ENCODE peak calls at places on chromosome 14, in five cellular contexts. One of them, this sample, is unnamed. For H3K4me1 and H3K27me3, the result is how much of the 10 kb centered on the place peaks cover.

GRCh38 chr14:30410986-30411385 is 148.0 kb upstream of the G2E3 start:
- DNase-seq in spleen: no peak
- DNase-seq in cardiac muscle cell: no peak
- DNase-seq in right cardiac atrium: no peak
- DNase-seq in trophoblast cell: no peak
- DNase-seq in this sample: no peak

GRCh38 chr14:80213602-80214001 is 2.3 kb upstream of the DIO2 start:
- DNase-seq in trophoblast cell: peak
- DNase-seq in spleen: no peak
- DNase-seq in right cardiac atrium: peak
- DNase-seq in cardiac muscle cell: peak
- DNase-seq in this sample: peak

GRCh38 chr14:60565211-60565610 is 56.3 kb downstream of the SIX6 start:
- DNase-seq in spleen: no peak
- DNase-seq in right cardiac atrium: no peak
- DNase-seq in cardiac muscle cell: peak
- DNase-seq in trophoblast cell: no peak
- DNase-seq in this sample: no peak

GRCh38 chr14:87522575-87522974 is 470.4 kb downstream of the GALC start:
- DNase-seq in right cardiac atrium: no peak
- DNase-seq in trophoblast cell: no peak
- DNase-seq in cardiac muscle cell: no peak
- DNase-seq in spleen: no peak
- DNase-seq in this sample: peak

GRCh38 chr14:105858676-105859025 is 332.3 kb downstream of the TMEM121 start:
- DNase-seq in cardiac muscle cell: no peak
- DNase-seq in right cardiac atrium: no peak
- DNase-seq in spleen: no peak
- DNase-seq in trophoblast cell: no peak
- DNase-seq in this sample: no peak

GRCh38 chr14:52790756-52791203 is 627 bp downstream of the GNPNAT1 start:
- DNase-seq in spleen: no peak
- DNase-seq in cardiac muscle cell: no peak
- DNase-seq in right cardiac atrium: no peak
- DNase-seq in trophoblast cell: no peak
- DNase-seq in this sample: no peak

GRCh38 chr14:20623798-20624197 is 17.7 kb downstream of the OR6S1 start:
- DNase-seq in cardiac muscle cell: no peak
- DNase-seq in spleen: no peak
- DNase-seq in trophoblast cell: no peak
- DNase-seq in right cardiac atrium: no peak
- DNase-seq in this sample: no peak

GRCh38 chr14:90816686-90817436 is 631 bp upstream of the TTC7B start:
- DNase-seq in right cardiac atrium: no peak
- DNase-seq in spleen: no peak
- DNase-seq in trophoblast cell: no peak
- DNase-seq in cardiac muscle cell: no peak
- DNase-seq in this sample: no peak

GRCh38 chr14:23284654-23285529 is 1.0 kb downstream of the HOMEZ start:
- DNase-seq in right cardiac atrium: no peak
- DNase-seq in spleen: no peak
- DNase-seq in trophoblast cell: no peak
- DNase-seq in cardiac muscle cell: peak
- DNase-seq in this sample: peak

GRCh38 chr14:25032092-25032784 is 17.7 kb downstream of the STXBP6 start:
- DNase-seq in trophoblast cell: no peak
- DNase-seq in spleen: no peak
- DNase-seq in right cardiac atrium: no peak
- DNase-seq in cardiac muscle cell: no peak
- DNase-seq in this sample: no peak

GRCh38 chr14:99975190-99975589 is 90.0 kb upstream of the EVL start:
- DNase-seq in right cardiac atrium: no peak
- DNase-seq in cardiac muscle cell: no peak
- DNase-seq in trophoblast cell: no peak
- DNase-seq in spleen: no peak
- DNase-seq in this sample: no peak

GRCh38 chr14:93231129-93231979 is 24.3 kb downstream of the UBR7 start:
- DNase-seq in right cardiac atrium: peak
- DNase-seq in cardiac muscle cell: peak
- DNase-seq in spleen: no peak
- DNase-seq in trophoblast cell: peak
- DNase-seq in this sample: no peak

GRCh38 chr14:61254803-61255526 is 26.2 kb downstream of the TMEM30B start:
- DNase-seq in spleen: no peak
- DNase-seq in trophoblast cell: no peak
- DNase-seq in cardiac muscle cell: no peak
- DNase-seq in right cardiac atrium: no peak
- DNase-seq in this sample: no peak

GRCh38 chr14:75875958-75876357 is 105.8 kb downstream of the TGFB3 start:
- DNase-seq in right cardiac atrium: no peak
- DNase-seq in trophoblast cell: no peak
- DNase-seq in spleen: no peak
- DNase-seq in cardiac muscle cell: no peak
- DNase-seq in this sample: no peak

GRCh38 chr14:75654127-75654732 is 6.4 kb downstream of the ERG28 start:
- DNase-seq in trophoblast cell: peak
- DNase-seq in cardiac muscle cell: peak
- DNase-seq in right cardiac atrium: peak
- DNase-seq in spleen: peak
- DNase-seq in this sample: no peak

GRCh38 chr14:70828188-70828587 is 18.9 kb upstream of the MAP3K9 start:
- DNase-seq in spleen: no peak
- DNase-seq in cardiac muscle cell: no peak
- DNase-seq in right cardiac atrium: no peak
- DNase-seq in trophoblast cell: no peak
- DNase-seq in this sample: no peak

GRCh38 chr14:68373124-68373646 is 419.7 kb downstream of the ZFP36L1 start:
- DNase-seq in cardiac muscle cell: no peak
- DNase-seq in spleen: no peak
- DNase-seq in trophoblast cell: no peak
- DNase-seq in right cardiac atrium: no peak
- DNase-seq in this sample: no peak

GRCh38 chr14:68373847-68374582 is 418.9 kb downstream of the ZFP36L1 start:
- DNase-seq in right cardiac atrium: no peak
- DNase-seq in spleen: no peak
- DNase-seq in trophoblast cell: no peak
- DNase-seq in cardiac muscle cell: no peak
- DNase-seq in this sample: peak

GRCh38 chr14:68376067-68376810 is 416.6 kb downstream of the ZFP36L1 start:
- DNase-seq in spleen: no peak
- DNase-seq in cardiac muscle cell: no peak
- DNase-seq in right cardiac atrium: no peak
- DNase-seq in trophoblast cell: no peak
- DNase-seq in this sample: no peak

GRCh38 chr14:68375371-68375770 is 417.5 kb downstream of the ZFP36L1 start:
- DNase-seq in right cardiac atrium: no peak
- DNase-seq in spleen: no peak
- DNase-seq in trophoblast cell: no peak
- DNase-seq in cardiac muscle cell: no peak
- DNase-seq in this sample: no peak

GRCh38 chr14:68374682-68375081 is 418.2 kb downstream of the ZFP36L1 start:
- DNase-seq in trophoblast cell: no peak
- DNase-seq in right cardiac atrium: no peak
- DNase-seq in cardiac muscle cell: no peak
- DNase-seq in spleen: no peak
- DNase-seq in this sample: no peak
- H3K4me1 ChIP-seq in trophoblast cell: under half
- H3K4me1 ChIP-seq in right cardiac atrium: under half
- H3K4me1 ChIP-seq in cardiac muscle cell: under half
- H3K4me1 ChIP-seq in spleen: under half
- H3K4me1 ChIP-seq in this sample: under half

GRCh38 chr14:50816419-50817047 is 14.4 kb downstream of the NIN start:
- DNase-seq in cardiac muscle cell: peak
- DNase-seq in right cardiac atrium: no peak
- DNase-seq in trophoblast cell: no peak
- DNase-seq in spleen: no peak
- DNase-seq in this sample: no peak
- H3K27me3 ChIP-seq in cardiac muscle cell: under half
- H3K27me3 ChIP-seq in right cardiac atrium: under half
- H3K27me3 ChIP-seq in trophoblast cell: under half
- H3K27me3 ChIP-seq in spleen: under half
- H3K27me3 ChIP-seq in this sample: under half

GRCh38 chr14:64723691-64724577 is 19.7 kb downstream of the PLEKHG3 start:
- DNase-seq in spleen: peak
- DNase-seq in right cardiac atrium: no peak
- DNase-seq in cardiac muscle cell: no peak
- DNase-seq in trophoblast cell: no peak
- DNase-seq in this sample: peak
- H3K4me1 ChIP-seq in spleen: under half
- H3K4me1 ChIP-seq in right cardiac atrium: under half
- H3K4me1 ChIP-seq in cardiac muscle cell: under half
- H3K4me1 ChIP-seq in trophoblast cell: under half
- H3K4me1 ChIP-seq in this sample: half or more

GRCh38 chr14:36656769-36657408 is 4.8 kb upstream of the PAX9 start:
- DNase-seq in right cardiac atrium: no peak
- DNase-seq in trophoblast cell: no peak
- DNase-seq in spleen: no peak
- DNase-seq in cardiac muscle cell: no peak
- DNase-seq in this sample: no peak
- H3K27me3 ChIP-seq in right cardiac atrium: under half
- H3K27me3 ChIP-seq in trophoblast cell: half or more
- H3K27me3 ChIP-seq in spleen: half or more
- H3K27me3 ChIP-seq in cardiac muscle cell: half or more
- H3K27me3 ChIP-seq in this sample: half or more

GRCh38 chr14:95465358-95465757 is 51.1 kb downstream of the SYNE3 start:
- DNase-seq in trophoblast cell: no peak
- DNase-seq in right cardiac atrium: no peak
- DNase-seq in cardiac muscle cell: no peak
- DNase-seq in spleen: no peak
- DNase-seq in this sample: no peak

GRCh38 chr14:95464524-95464923 is 51.9 kb downstream of the SYNE3 start:
- DNase-seq in trophoblast cell: no peak
- DNase-seq in right cardiac atrium: peak
- DNase-seq in spleen: no peak
- DNase-seq in cardiac muscle cell: no peak
- DNase-seq in this sample: no peak

GRCh38 chr14:95463173-95463901 is 53.1 kb downstream of the SYNE3 start:
- DNase-seq in cardiac muscle cell: no peak
- DNase-seq in spleen: no peak
- DNase-seq in right cardiac atrium: peak
- DNase-seq in trophoblast cell: no peak
- DNase-seq in this sample: no peak

GRCh38 chr14:95462491-95462890 is 54.0 kb downstream of the SYNE3 start:
- DNase-seq in spleen: no peak
- DNase-seq in right cardiac atrium: peak
- DNase-seq in trophoblast cell: no peak
- DNase-seq in cardiac muscle cell: no peak
- DNase-seq in this sample: no peak

GRCh38 chr14:95464103-95464502 is 52.3 kb downstream of the SYNE3 start:
- DNase-seq in trophoblast cell: no peak
- DNase-seq in cardiac muscle cell: no peak
- DNase-seq in right cardiac atrium: no peak
- DNase-seq in spleen: no peak
- DNase-seq in this sample: no peak
- H3K4me1 ChIP-seq in trophoblast cell: under half
- H3K4me1 ChIP-seq in cardiac muscle cell: under half
- H3K4me1 ChIP-seq in right cardiac atrium: under half
- H3K4me1 ChIP-seq in spleen: under half
- H3K4me1 ChIP-seq in this sample: under half

GRCh38 chr14:95603415-95603814 is 68.6 kb downstream of the GLRX5 start:
- DNase-seq in right cardiac atrium: no peak
- DNase-seq in spleen: no peak
- DNase-seq in trophoblast cell: no peak
- DNase-seq in cardiac muscle cell: no peak
- DNase-seq in this sample: no peak
- H3K27me3 ChIP-seq in right cardiac atrium: under half
- H3K27me3 ChIP-seq in spleen: under half
- H3K27me3 ChIP-seq in trophoblast cell: under half
- H3K27me3 ChIP-seq in cardiac muscle cell: under half
- H3K27me3 ChIP-seq in this sample: under half

DNA sequence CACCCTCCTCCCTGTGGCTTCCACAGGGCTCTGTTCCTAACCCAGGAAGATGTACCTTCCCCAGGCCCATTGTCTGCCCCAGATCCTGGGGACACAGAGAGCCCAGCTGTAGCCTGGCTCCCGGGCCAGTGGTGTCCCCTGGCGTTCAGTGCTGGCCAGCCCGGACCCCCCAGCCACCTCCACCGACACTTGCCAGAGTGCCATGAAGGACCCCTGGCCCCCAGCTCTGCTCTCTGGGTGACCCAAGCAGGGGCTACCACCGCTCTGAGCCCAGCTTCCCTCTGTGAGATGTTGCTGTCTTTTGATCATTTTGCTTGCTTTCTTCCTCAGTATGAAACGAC is 6.2 kb downstream of the INF2 start:
- DNase-seq in trophoblast cell: no peak
- DNase-seq in cardiac muscle cell: no peak
- DNase-seq in right cardiac atrium: no peak
- DNase-seq in spleen: no peak
- DNase-seq in this sample: no peak
- H3K4me1 ChIP-seq in trophoblast cell: under half
- H3K4me1 ChIP-seq in cardiac muscle cell: under half
- H3K4me1 ChIP-seq in right cardiac atrium: under half
- H3K4me1 ChIP-seq in spleen: half or more
- H3K4me1 ChIP-seq in this sample: under half

GRCh38 chr14:36163451-36163850 is 13.1 kb downstream of the PTCSC3 start:
- DNase-seq in right cardiac atrium: no peak
- DNase-seq in trophoblast cell: no peak
- DNase-seq in cardiac muscle cell: no peak
- DNase-seq in spleen: no peak
- DNase-seq in this sample: no peak
- H3K27me3 ChIP-seq in right cardiac atrium: under half
- H3K27me3 ChIP-seq in trophoblast cell: under half
- H3K27me3 ChIP-seq in cardiac muscle cell: under half
- H3K27me3 ChIP-seq in spleen: under half
- H3K27me3 ChIP-seq in this sample: under half

GRCh38 chr14:74582910-74583581 is 29.0 kb downstream of the LTBP2 start:
- DNase-seq in spleen: peak
- DNase-seq in right cardiac atrium: peak
- DNase-seq in trophoblast cell: peak
- DNase-seq in cardiac muscle cell: peak
- DNase-seq in this sample: no peak
- H3K4me1 ChIP-seq in spleen: under half
- H3K4me1 ChIP-seq in right cardiac atrium: under half
- H3K4me1 ChIP-seq in trophoblast cell: under half
- H3K4me1 ChIP-seq in cardiac muscle cell: under half
- H3K4me1 ChIP-seq in this sample: under half

This sample was measured in foreskin keratinocyte.